ENCODE peak calls at places on chromosomes 2 and 18, in eight cellular contexts. One of them, this sample, is unnamed. For H3K27me3, the result is how much of the 10 kb centered on the place peaks cover.

GRCh38 chr18:26190506-26190905 is 35.7 kb upstream of the TAF4B start:
- DNase-seq in HCT116: no peak
- DNase-seq in Panc1: no peak
- DNase-seq in SK-N-SH: no peak
- DNase-seq in GM12878: peak
- DNase-seq in GM23338: no peak
- DNase-seq in HepG2: no peak
- DNase-seq in K562: no peak
- DNase-seq in this sample: no peak

GRCh38 chr2:52629944-52630343 is 1137.7 kb upstream of the CHAC2 start:
- DNase-seq in SK-N-SH: no peak
- DNase-seq in HCT116: no peak
- DNase-seq in HepG2: no peak
- DNase-seq in Panc1: no peak
- DNase-seq in GM12878: no peak
- DNase-seq in K562: no peak
- DNase-seq in GM23338: no peak
- DNase-seq in this sample: no peak

GRCh38 chr18:31901063-31901462 is 41.9 kb downstream of the TRAPPC8 start:
- DNase-seq in HepG2: no peak
- DNase-seq in K562: no peak
- DNase-seq in GM12878: no peak
- DNase-seq in Panc1: no peak
- DNase-seq in GM23338: no peak
- DNase-seq in SK-N-SH: no peak
- DNase-seq in HCT116: no peak
- DNase-seq in this sample: no peak

GRCh38 chr2:105697781-105698449 is 46.8 kb upstream of the NCK2 start:
- DNase-seq in SK-N-SH: no peak
- DNase-seq in HCT116: no peak
- DNase-seq in K562: no peak
- DNase-seq in Panc1: no peak
- DNase-seq in HepG2: peak
- DNase-seq in GM23338: no peak
- DNase-seq in GM12878: no peak
- DNase-seq in this sample: no peak

GRCh38 chr18:40987581-40987980 is 967.5 kb upstream of the PIK3C3 start:
- DNase-seq in SK-N-SH: no peak
- DNase-seq in GM12878: no peak
- DNase-seq in K562: no peak
- DNase-seq in GM23338: no peak
- DNase-seq in Panc1: no peak
- DNase-seq in HCT116: no peak
- DNase-seq in HepG2: no peak
- DNase-seq in this sample: no peak

GRCh38 chr18:36708366-36708765 is 120.4 kb downstream of the TPGS2 start:
- DNase-seq in HCT116: no peak
- DNase-seq in HepG2: no peak
- DNase-seq in Panc1: no peak
- DNase-seq in K562: no peak
- DNase-seq in GM12878: no peak
- DNase-seq in GM23338: no peak
- DNase-seq in SK-N-SH: no peak
- DNase-seq in this sample: no peak

GRCh38 chr18:33556846-33557245 is 21.2 kb upstream of the ASXL3 start:
- DNase-seq in K562: no peak
- DNase-seq in GM23338: no peak
- DNase-seq in HepG2: no peak
- DNase-seq in GM12878: no peak
- DNase-seq in HCT116: no peak
- DNase-seq in SK-N-SH: no peak
- DNase-seq in Panc1: no peak
- DNase-seq in this sample: no peak

GRCh38 chr2:48227617-48228344 is 302.2 kb upstream of the STON1 start:
- DNase-seq in HCT116: no peak
- DNase-seq in GM23338: no peak
- DNase-seq in K562: no peak
- DNase-seq in SK-N-SH: no peak
- DNase-seq in HepG2: no peak
- DNase-seq in GM12878: peak
- DNase-seq in Panc1: no peak
- DNase-seq in this sample: peak

GRCh38 chr2:64024259-64024949 is 5.2 kb upstream of the VPS54 start:
- DNase-seq in HepG2: peak
- DNase-seq in HCT116: no peak
- DNase-seq in SK-N-SH: no peak
- DNase-seq in GM12878: no peak
- DNase-seq in K562: no peak
- DNase-seq in Panc1: no peak
- DNase-seq in GM23338: no peak
- DNase-seq in this sample: no peak

GRCh38 chr2:121748202-121748601 is 7.2 kb upstream of the TSN start:
- DNase-seq in K562: peak
- DNase-seq in Panc1: no peak
- DNase-seq in HCT116: peak
- DNase-seq in GM23338: peak
- DNase-seq in SK-N-SH: no peak
- DNase-seq in GM12878: no peak
- DNase-seq in HepG2: peak
- DNase-seq in this sample: no peak

GRCh38 chr18:72866901-72867701 is 686 bp downstream of the NETO1 start:
- DNase-seq in HepG2: no peak
- DNase-seq in Panc1: no peak
- DNase-seq in SK-N-SH: peak
- DNase-seq in K562: no peak
- DNase-seq in GM12878: no peak
- DNase-seq in GM23338: peak
- DNase-seq in HCT116: no peak
- DNase-seq in this sample: no peak

GRCh38 chr18:58020567-58021107 is 23.4 kb upstream of the NEDD4L start:
- DNase-seq in SK-N-SH: no peak
- DNase-seq in HepG2: no peak
- DNase-seq in GM23338: no peak
- DNase-seq in Panc1: no peak
- DNase-seq in HCT116: no peak
- DNase-seq in K562: no peak
- DNase-seq in GM12878: no peak
- DNase-seq in this sample: no peak

GRCh38 chr2:54772531-54772930 is 49.1 kb downstream of the EML6 start:
- DNase-seq in GM12878: no peak
- DNase-seq in SK-N-SH: no peak
- DNase-seq in Panc1: no peak
- DNase-seq in HCT116: no peak
- DNase-seq in K562: no peak
- DNase-seq in GM23338: no peak
- DNase-seq in HepG2: no peak
- DNase-seq in this sample: no peak

GRCh38 chr2:157329524-157329923 is 3.9 kb upstream of the ERMN start:
- DNase-seq in HCT116: no peak
- DNase-seq in Panc1: no peak
- DNase-seq in SK-N-SH: no peak
- DNase-seq in GM12878: no peak
- DNase-seq in K562: no peak
- DNase-seq in HepG2: no peak
- DNase-seq in GM23338: no peak
- DNase-seq in this sample: no peak

GRCh38 chr2:96533292-96534073 is 3.1 kb upstream of the ARID5A start:
- DNase-seq in K562: no peak
- DNase-seq in GM23338: no peak
- DNase-seq in HepG2: no peak
- DNase-seq in GM12878: no peak
- DNase-seq in Panc1: no peak
- DNase-seq in SK-N-SH: no peak
- DNase-seq in HCT116: no peak
- DNase-seq in this sample: no peak

GRCh38 chr2:86037795-86038192 is 67.9 kb downstream of the POLR1A start:
- DNase-seq in HepG2: no peak
- DNase-seq in GM12878: no peak
- DNase-seq in SK-N-SH: no peak
- DNase-seq in Panc1: no peak
- DNase-seq in HCT116: no peak
- DNase-seq in K562: no peak
- DNase-seq in GM23338: no peak
- DNase-seq in this sample: no peak

GRCh38 chr18:57915848-57916596 is 112.9 kb upstream of the ATP8B1 start:
- DNase-seq in K562: peak
- DNase-seq in SK-N-SH: peak
- DNase-seq in GM12878: no peak
- DNase-seq in GM23338: no peak
- DNase-seq in HepG2: peak
- DNase-seq in Panc1: no peak
- DNase-seq in HCT116: no peak
- DNase-seq in this sample: no peak

DNA sequence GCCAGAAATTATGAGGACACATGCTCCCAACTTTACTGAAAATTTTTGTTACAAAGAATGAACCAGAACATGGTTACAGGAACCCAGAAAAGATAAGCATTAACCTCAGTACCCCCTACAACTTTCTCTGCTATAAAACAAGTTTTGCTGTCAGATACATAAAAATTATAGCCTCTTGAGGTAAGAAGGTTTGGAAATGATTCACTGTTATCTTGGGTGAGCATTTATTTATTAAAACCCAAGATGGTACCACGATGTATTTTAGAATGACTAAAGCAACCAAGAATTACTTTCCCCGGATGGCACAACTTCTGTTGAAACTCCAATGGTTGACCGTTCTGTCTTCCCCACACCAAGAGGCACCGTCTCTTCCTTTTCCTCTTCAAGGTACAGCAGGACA is 72.9 kb downstream of the RBMS1 start:
- DNase-seq in HCT116: no peak
- DNase-seq in SK-N-SH: no peak
- DNase-seq in GM23338: no peak
- DNase-seq in K562: no peak
- DNase-seq in HepG2: no peak
- DNase-seq in Panc1: no peak
- DNase-seq in GM12878: no peak
- DNase-seq in this sample: no peak
- TF ChIP-seq REST in HCT116: no peak
- TF ChIP-seq REST in SK-N-SH: no peak
- TF ChIP-seq REST in GM23338: no peak
- TF ChIP-seq REST in K562: no peak
- TF ChIP-seq REST in HepG2: no peak
- TF ChIP-seq REST in Panc1: no peak
- TF ChIP-seq REST in GM12878: no peak
- TF ChIP-seq REST in this sample: no peak

GRCh38 chr2:174329157-174329715 is 5.5 kb upstream of the SP9 start:
- DNase-seq in GM23338: no peak
- DNase-seq in HCT116: no peak
- DNase-seq in GM12878: no peak
- DNase-seq in SK-N-SH: no peak
- DNase-seq in K562: no peak
- DNase-seq in Panc1: no peak
- DNase-seq in HepG2: no peak
- DNase-seq in this sample: no peak
- H3K27me3 ChIP-seq in GM23338: half or more
- H3K27me3 ChIP-seq in HCT116: under half
- H3K27me3 ChIP-seq in GM12878: under half
- H3K27me3 ChIP-seq in SK-N-SH: half or more
- H3K27me3 ChIP-seq in K562: under half
- H3K27me3 ChIP-seq in Panc1: under half
- H3K27me3 ChIP-seq in HepG2: under half
- H3K27me3 ChIP-seq in this sample: half or more

DNA sequence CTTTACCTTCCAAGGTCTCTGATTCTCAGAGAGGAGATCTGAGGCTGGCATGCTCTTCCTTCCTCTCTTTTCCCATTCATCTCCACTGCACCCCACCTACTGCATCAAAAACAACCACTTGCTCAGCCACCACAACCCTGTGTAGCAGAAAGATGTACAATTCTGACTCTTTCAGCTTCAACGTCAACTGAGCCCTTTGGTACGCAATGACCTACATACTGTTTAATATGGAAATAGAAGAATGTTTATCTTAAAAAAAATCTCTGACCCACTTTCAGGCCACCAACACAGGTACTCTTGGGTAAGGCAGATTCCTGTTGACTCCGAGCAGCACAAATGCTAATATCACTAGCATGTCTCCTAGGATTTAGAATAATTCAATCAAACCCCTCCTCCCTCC is 76.2 kb upstream of the AFF3 start:
- DNase-seq in HCT116: no peak
- DNase-seq in GM23338: no peak
- DNase-seq in K562: no peak
- DNase-seq in GM12878: no peak
- DNase-seq in SK-N-SH: no peak
- DNase-seq in Panc1: no peak
- DNase-seq in HepG2: no peak
- DNase-seq in this sample: no peak
- TF ChIP-seq REST in HCT116: no peak
- TF ChIP-seq REST in GM23338: no peak
- TF ChIP-seq REST in K562: no peak
- TF ChIP-seq REST in GM12878: no peak
- TF ChIP-seq REST in SK-N-SH: no peak
- TF ChIP-seq REST in Panc1: no peak
- TF ChIP-seq REST in HepG2: no peak
- TF ChIP-seq REST in this sample: no peak

GRCh38 chr18:45208164-45208563 is 407.1 kb upstream of the SLC14A2 start:
- DNase-seq in GM23338: no peak
- DNase-seq in Panc1: no peak
- DNase-seq in HCT116: no peak
- DNase-seq in HepG2: no peak
- DNase-seq in SK-N-SH: no peak
- DNase-seq in GM12878: no peak
- DNase-seq in K562: no peak
- DNase-seq in this sample: no peak

GRCh38 chr18:45212186-45213039 is 402.9 kb upstream of the SLC14A2 start:
- DNase-seq in SK-N-SH: peak
- DNase-seq in K562: peak
- DNase-seq in HepG2: peak
- DNase-seq in GM23338: peak
- DNase-seq in GM12878: peak
- DNase-seq in HCT116: peak
- DNase-seq in Panc1: peak
- DNase-seq in this sample: peak

GRCh38 chr18:45201489-45201888 is 413.8 kb upstream of the SLC14A2 start:
- DNase-seq in GM12878: no peak
- DNase-seq in SK-N-SH: no peak
- DNase-seq in HCT116: no peak
- DNase-seq in Panc1: no peak
- DNase-seq in K562: no peak
- DNase-seq in HepG2: no peak
- DNase-seq in GM23338: no peak
- DNase-seq in this sample: no peak

GRCh38 chr18:45213040-45213333 is 402.3 kb upstream of the SLC14A2 start:
- DNase-seq in K562: no peak
- DNase-seq in SK-N-SH: no peak
- DNase-seq in Panc1: no peak
- DNase-seq in HepG2: no peak
- DNase-seq in HCT116: no peak
- DNase-seq in GM12878: no peak
- DNase-seq in GM23338: no peak
- DNase-seq in this sample: no peak

DNA sequence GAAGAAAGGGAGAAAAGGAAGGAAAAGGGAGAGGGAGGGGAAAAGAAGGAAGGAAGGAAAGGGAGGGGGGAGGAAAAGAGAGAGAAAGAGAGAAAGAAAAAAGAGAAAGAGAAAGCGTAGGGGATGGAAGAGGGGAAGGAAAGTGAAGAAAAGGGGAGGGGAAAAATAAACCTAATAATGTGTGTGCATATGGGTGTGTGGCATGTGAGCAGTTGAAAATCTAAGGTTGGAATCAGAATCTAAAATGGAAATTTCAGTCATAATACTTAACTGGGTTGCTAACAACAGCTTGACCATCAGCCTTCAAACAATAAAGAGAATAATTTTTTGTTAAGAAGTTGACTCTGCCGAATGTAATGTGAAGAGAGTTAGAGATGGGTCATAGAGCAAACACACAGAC is 407.9 kb upstream of the SLC14A2 start:
- DNase-seq in HepG2: no peak
- DNase-seq in SK-N-SH: no peak
- DNase-seq in HCT116: no peak
- DNase-seq in GM12878: no peak
- DNase-seq in GM23338: no peak
- DNase-seq in Panc1: no peak
- DNase-seq in K562: no peak
- DNase-seq in this sample: no peak
- H3K27me3 ChIP-seq in HepG2: under half
- H3K27me3 ChIP-seq in SK-N-SH: under half
- H3K27me3 ChIP-seq in HCT116: under half
- H3K27me3 ChIP-seq in GM12878: under half
- H3K27me3 ChIP-seq in GM23338: under half
- H3K27me3 ChIP-seq in Panc1: under half
- H3K27me3 ChIP-seq in K562: under half
- H3K27me3 ChIP-seq in this sample: under half